ENCODE peak calls at places on chromosomes 3 and 15, in five cellular contexts. Q is stimulated activated CD8-positive, alpha-beta memory T cell treated with anti-CD3 and anti-CD28 coated beads, Interleukin-4, amount 100 ng/mL, for 48 hours; G is GM12865; T is astrocyte of the spinal cord; K is HS-5. S is an unnamed sample.

GRCh38 chr3:14532691-14533456 is 7.3 kb downstream of the GRIP2 start:
- DNase-seq in Q (no peak), T (no peak), G (no peak), K (no peak), S (no peak)

GRCh38 chr3:69444980-69445379 is 59.1 kb upstream of the FRMD4B start:
- DNase-seq in K (no peak), T (no peak), G (no peak), Q (no peak), S (peak; percentile 26)

GRCh38 chr15:62457100-62457499 is 292.0 kb upstream of the C2CD4B start:
- DNase-seq in G (no peak), K (no peak), Q (no peak), T (no peak), S (no peak)

GRCh38 chr3:10011644-10012043 is 14.6 kb upstream of the FANCD2 start:
- DNase-seq in K (no peak), Q (no peak), G (no peak), T (no peak), S (no peak)

GRCh38 chr3:87084868-87085267 is 93.9 kb upstream of the VGLL3 start:
- DNase-seq in T (peak; percentile 33), G (no peak), Q (no peak), K (no peak), S (no peak)

GRCh38 chr15:68423359-68424028 is 8.5 kb downstream of the ITGA11 start:
- DNase-seq in Q (no peak), K (no peak), T (no peak), G (no peak), S (no peak)

GRCh38 chr3:194330579-194330978 is 20.5 kb downstream of the CPN2 start:
- DNase-seq in Q (no peak), G (no peak), T (no peak), K (no peak), S (peak; percentile 26)

GRCh38 chr15:91853501-91853967 is at the start of gene SLCO3A1:
- DNase-seq in T (peak; percentile 44), G (no peak), Q (peak; percentile 71), K (no peak), S (peak; percentile 24)

GRCh38 chr3:194475978-194476377 is 10.8 kb downstream of the ATP13A3 start:
- DNase-seq in K (no peak), T (no peak), G (no peak), Q (no peak), S (no peak)

GRCh38 chr3:178699364-178699763 is 163.1 kb downstream of the KCNMB2 start:
- DNase-seq in K (no peak), T (no peak), Q (no peak), G (no peak), S (no peak)

GRCh38 chr15:61621146-61621545 is 392.0 kb upstream of the RORA start:
- DNase-seq in Q (peak; percentile 31), G (peak; percentile 28), K (peak; percentile 3), T (no peak), S (no peak)

GRCh38 chr3:184466413-184466960 is 86.6 kb downstream of the CHRD start:
- DNase-seq in T (no peak), G (no peak), Q (no peak), K (no peak), S (no peak)

GRCh38 chr15:99115300-99116215 is 10.7 kb downstream of the SYNM start:
- DNase-seq in K (no peak), Q (no peak), G (no peak), T (no peak), S (no peak)

GRCh38 chr3:111717601-111718000 is 122.5 kb upstream of the ZBED2 start:
- DNase-seq in T (peak; percentile 94), Q (peak; percentile 68), G (peak; percentile 81), K (peak; percentile 74), S (peak; percentile 86)

GRCh38 chr3:169813757-169814517 is 1.2 kb upstream of the LRRC34 start:
- DNase-seq in G (peak; percentile 97), T (no peak), K (no peak), Q (peak; percentile 80), S (no peak)

GRCh38 chr3:20741381-20741780 is 555.4 kb upstream of the SGO1 start:
- DNase-seq in G (no peak), Q (no peak), T (no peak), K (no peak), S (no peak)

GRCh38 chr15:82789491-82789890 is 16.4 kb downstream of the FSD2 start:
- DNase-seq in T (no peak), K (no peak), Q (no peak), G (no peak), S (no peak)

S was measured in mesenchymal stem cell.